ENCODE peak calls at places on chromosomes 7 and 10, in nine cellular contexts. X is AG08395, U is adipocyte, Y is progenitor cell of endocrine pancreas, S is KBM-7, G is body of pancreas, W is putamen, M is non-pigmented ciliary epithelial cell, Q is B cell. T is an unnamed sample.

GRCh38 chr7:40232242-40232929 is 97.6 kb downstream of the SUGCT start:
- DNase-seq in G (peak; percentile 20), M (peak; percentile 49), X (peak; percentile 57), W (peak; percentile 33), S (peak; percentile 58), Y (no peak), Q (no peak), U (peak; percentile 90), T (no peak)

GRCh38 chr10:78594938-78595645 is 473.7 kb upstream of the ZMIZ1 start:
- DNase-seq in Y (no peak), S (no peak), M (no peak), W (no peak), X (no peak), U (no peak), G (no peak), Q (no peak), T (peak; percentile 20)

GRCh38 chr7:151245360-151246160 is 2.9 kb downstream of the SMARCD3 start:
- DNase-seq in S (peak; percentile 51), U (peak; percentile 77), X (peak; percentile 71), W (no peak), G (no peak), Q (peak; percentile 58), M (no peak), Y (peak; percentile 63), T (peak; percentile 79)

GRCh38 chr7:120760050-120760449 is 97.9 kb downstream of the TSPAN12 start:
- DNase-seq in Q (no peak), Y (no peak), S (no peak), G (no peak), U (no peak), M (no peak), W (no peak), X (no peak), T (no peak)

GRCh38 chr10:15280462-15280861 is 90.6 kb downstream of the FAM171A1 start:
- DNase-seq in X (peak; percentile 38), Q (no peak), Y (no peak), W (no peak), U (no peak), M (no peak), S (no peak), G (no peak), T (no peak)

GRCh38 chr7:42068554-42069280 is 168.3 kb downstream of the GLI3 start:
- DNase-seq in S (no peak), U (no peak), W (no peak), X (no peak), Q (no peak), M (no peak), Y (no peak), G (no peak), T (peak; percentile 64)

GRCh38 chr7:17852361-17852760 is 87.9 kb downstream of the SNX13 start:
- DNase-seq in G (no peak), X (no peak), S (no peak), U (no peak), Y (no peak), M (no peak), W (no peak), Q (no peak), T (no peak)

GRCh38 chr7:124042826-124043225 is 10.0 kb upstream of the TMEM229A start:
- DNase-seq in Q (no peak), Y (no peak), X (no peak), U (no peak), S (no peak), M (no peak), G (no peak), W (no peak), T (no peak)

GRCh38 chr7:157527686-157528085 is 190.9 kb downstream of the DNAJB6 start:
- DNase-seq in Q (no peak), G (peak; percentile 4), U (no peak), X (no peak), W (no peak), M (no peak), S (no peak), Y (peak; percentile 3), T (no peak)

GRCh38 chr10:102113956-102114857 is 6.0 kb downstream of the LDB1 start:
- DNase-seq in M (no peak), W (no peak), X (no peak), Y (peak; percentile 17), G (no peak), U (peak; percentile 60), Q (no peak), S (peak; percentile 33), T (peak; percentile 68)

GRCh38 chr7:27753863-27754262 is 13.9 kb downstream of the TAX1BP1 start:
- DNase-seq in U (no peak), X (no peak), Q (no peak), Y (no peak), S (no peak), W (no peak), G (no peak), M (no peak), T (no peak)

GRCh38 chr10:117370205-117370604 is 5.0 kb downstream of the PDZD8 start:
- DNase-seq in S (no peak), Q (no peak), X (no peak), W (no peak), M (no peak), G (no peak), U (no peak), Y (no peak), T (no peak)